ENCODE peak calls at places on chromosome 7, in seven cellular contexts. One of them, this sample, is unnamed. For H3K36me3, the result is how much of the 10 kb centered on the place peaks cover.

GRCh38 chr7:17528636-17529035 is 230.2 kb downstream of the AHR start:
- DNase-seq in CD8-positive, alpha-beta memory T cell: no peak
- DNase-seq in OCI-LY7: no peak
- DNase-seq in gastrocnemius medialis: no peak
- DNase-seq in prostate gland: no peak
- DNase-seq in neural progenitor cell: no peak
- DNase-seq in WERI-Rb-1: no peak
- DNase-seq in this sample: no peak

GRCh38 chr7:24756989-24757798 is at the start of gene GSDME:
- DNase-seq in WERI-Rb-1: peak
- DNase-seq in OCI-LY7: peak
- DNase-seq in gastrocnemius medialis: peak
- DNase-seq in CD8-positive, alpha-beta memory T cell: no peak
- DNase-seq in prostate gland: peak
- DNase-seq in neural progenitor cell: peak
- DNase-seq in this sample: peak

GRCh38 chr7:151061241-151062110 is 2.1 kb downstream of the SLC4A2 start:
- DNase-seq in neural progenitor cell: peak
- DNase-seq in gastrocnemius medialis: no peak
- DNase-seq in WERI-Rb-1: no peak
- DNase-seq in prostate gland: no peak
- DNase-seq in OCI-LY7: no peak
- DNase-seq in CD8-positive, alpha-beta memory T cell: no peak
- DNase-seq in this sample: no peak

GRCh38 chr7:127107601-127108007 is 145.1 kb downstream of the GRM8 start:
- DNase-seq in prostate gland: peak
- DNase-seq in neural progenitor cell: peak
- DNase-seq in OCI-LY7: peak
- DNase-seq in WERI-Rb-1: peak
- DNase-seq in gastrocnemius medialis: no peak
- DNase-seq in CD8-positive, alpha-beta memory T cell: no peak
- DNase-seq in this sample: peak

GRCh38 chr7:15462721-15463389 is 99.0 kb downstream of the AGMO start:
- DNase-seq in prostate gland: no peak
- DNase-seq in OCI-LY7: no peak
- DNase-seq in neural progenitor cell: no peak
- DNase-seq in WERI-Rb-1: no peak
- DNase-seq in gastrocnemius medialis: no peak
- DNase-seq in CD8-positive, alpha-beta memory T cell: no peak
- DNase-seq in this sample: no peak

GRCh38 chr7:88565401-88565800 is 194.1 kb upstream of the ZNF804B start:
- DNase-seq in OCI-LY7: no peak
- DNase-seq in prostate gland: no peak
- DNase-seq in gastrocnemius medialis: no peak
- DNase-seq in neural progenitor cell: no peak
- DNase-seq in WERI-Rb-1: no peak
- DNase-seq in CD8-positive, alpha-beta memory T cell: no peak
- DNase-seq in this sample: no peak

GRCh38 chr7:91357379-91357778 is 93.1 kb downstream of the FZD1 start:
- DNase-seq in CD8-positive, alpha-beta memory T cell: no peak
- DNase-seq in OCI-LY7: no peak
- DNase-seq in neural progenitor cell: no peak
- DNase-seq in gastrocnemius medialis: no peak
- DNase-seq in prostate gland: no peak
- DNase-seq in WERI-Rb-1: no peak
- DNase-seq in this sample: no peak

GRCh38 chr7:1710936-1711335 is 40.9 kb downstream of the ELFN1 start:
- DNase-seq in neural progenitor cell: no peak
- DNase-seq in WERI-Rb-1: no peak
- DNase-seq in prostate gland: no peak
- DNase-seq in gastrocnemius medialis: no peak
- DNase-seq in OCI-LY7: no peak
- DNase-seq in CD8-positive, alpha-beta memory T cell: no peak
- DNase-seq in this sample: no peak

GRCh38 chr7:2010551-2011265 is 222.0 kb downstream of the MAD1L1 start:
- DNase-seq in neural progenitor cell: no peak
- DNase-seq in prostate gland: no peak
- DNase-seq in CD8-positive, alpha-beta memory T cell: peak
- DNase-seq in OCI-LY7: no peak
- DNase-seq in WERI-Rb-1: no peak
- DNase-seq in gastrocnemius medialis: peak
- DNase-seq in this sample: no peak

GRCh38 chr7:105257338-105257737 is 131.4 kb downstream of the SRPK2 start:
- DNase-seq in OCI-LY7: peak
- DNase-seq in WERI-Rb-1: no peak
- DNase-seq in prostate gland: no peak
- DNase-seq in CD8-positive, alpha-beta memory T cell: no peak
- DNase-seq in gastrocnemius medialis: no peak
- DNase-seq in neural progenitor cell: no peak
- DNase-seq in this sample: no peak

GRCh38 chr7:155396661-155397060 is 61.3 kb upstream of the EN2 start:
- DNase-seq in prostate gland: no peak
- DNase-seq in neural progenitor cell: no peak
- DNase-seq in OCI-LY7: no peak
- DNase-seq in gastrocnemius medialis: no peak
- DNase-seq in WERI-Rb-1: no peak
- DNase-seq in CD8-positive, alpha-beta memory T cell: no peak
- DNase-seq in this sample: no peak

GRCh38 chr7:94276797-94277196 is 117.9 kb upstream of the COL1A2 start:
- DNase-seq in prostate gland: no peak
- DNase-seq in gastrocnemius medialis: no peak
- DNase-seq in OCI-LY7: peak
- DNase-seq in WERI-Rb-1: peak
- DNase-seq in neural progenitor cell: peak
- DNase-seq in CD8-positive, alpha-beta memory T cell: no peak
- DNase-seq in this sample: no peak

GRCh38 chr7:40656349-40656748 is 521.5 kb downstream of the SUGCT start:
- DNase-seq in WERI-Rb-1: no peak
- DNase-seq in OCI-LY7: no peak
- DNase-seq in prostate gland: no peak
- DNase-seq in neural progenitor cell: no peak
- DNase-seq in gastrocnemius medialis: no peak
- DNase-seq in CD8-positive, alpha-beta memory T cell: no peak
- DNase-seq in this sample: no peak

GRCh38 chr7:135277161-135277560 is 43.5 kb downstream of the STRA8 start:
- DNase-seq in WERI-Rb-1: no peak
- DNase-seq in OCI-LY7: no peak
- DNase-seq in CD8-positive, alpha-beta memory T cell: no peak
- DNase-seq in gastrocnemius medialis: no peak
- DNase-seq in neural progenitor cell: no peak
- DNase-seq in prostate gland: no peak
- DNase-seq in this sample: no peak

GRCh38 chr7:75531359-75531821 is 39.3 kb downstream of the SPDYE5 start:
- DNase-seq in WERI-Rb-1: peak
- DNase-seq in OCI-LY7: no peak
- DNase-seq in CD8-positive, alpha-beta memory T cell: no peak
- DNase-seq in neural progenitor cell: peak
- DNase-seq in prostate gland: no peak
- DNase-seq in gastrocnemius medialis: peak
- DNase-seq in this sample: no peak

DNA sequence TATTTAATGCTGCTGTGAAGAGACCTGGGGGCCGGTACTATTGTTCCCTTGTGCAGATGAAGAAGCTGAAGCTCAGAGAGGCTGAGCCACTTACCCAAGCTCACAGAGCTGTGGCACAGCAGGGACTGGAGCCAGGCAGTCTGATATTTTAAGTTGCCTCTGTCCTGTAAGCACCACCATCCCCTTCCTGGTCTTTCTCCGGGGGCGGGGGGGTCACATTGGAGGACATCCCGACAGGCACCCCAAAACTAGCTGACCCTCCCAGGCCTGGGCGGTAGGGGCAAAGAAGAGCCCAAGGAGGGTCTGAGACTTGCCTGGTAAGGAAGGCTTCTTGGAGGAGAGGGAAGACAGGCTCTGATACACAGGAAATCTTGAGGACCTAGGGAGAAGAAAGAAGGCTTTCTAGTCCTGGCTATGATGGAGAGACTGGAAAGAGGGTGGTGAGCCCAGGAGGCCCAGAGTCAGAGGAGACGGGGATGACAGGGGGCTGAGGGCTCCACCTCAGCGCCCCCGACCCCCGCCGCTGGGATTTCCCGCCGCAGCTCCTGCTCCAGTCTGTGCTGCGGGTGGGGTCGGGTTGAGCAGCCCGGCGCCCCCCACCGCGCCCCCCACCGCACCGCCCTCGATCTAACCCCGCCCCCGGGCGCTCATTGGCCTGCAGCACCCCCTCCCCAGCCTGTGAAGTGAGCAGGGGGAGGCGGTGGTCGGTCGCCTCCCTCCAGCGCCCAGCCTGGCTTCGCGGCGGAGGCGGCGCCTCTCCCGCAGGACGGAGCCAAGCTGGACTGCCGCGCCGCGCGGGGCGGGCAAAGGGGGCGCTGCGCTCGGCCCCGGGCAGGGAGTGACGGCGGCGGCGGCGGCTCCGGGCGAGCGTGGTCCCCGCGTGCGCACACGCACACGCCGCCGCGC is at the start of gene ADCYAP1R1:
- DNase-seq in CD8-positive, alpha-beta memory T cell: no peak
- DNase-seq in gastrocnemius medialis: no peak
- DNase-seq in neural progenitor cell: peak
- DNase-seq in OCI-LY7: no peak
- DNase-seq in WERI-Rb-1: peak
- DNase-seq in prostate gland: no peak
- DNase-seq in this sample: no peak
- H3K4me3 ChIP-seq in CD8-positive, alpha-beta memory T cell: no peak
- H3K4me3 ChIP-seq in gastrocnemius medialis: peak
- H3K4me3 ChIP-seq in neural progenitor cell: peak
- H3K4me3 ChIP-seq in OCI-LY7: no peak
- H3K4me3 ChIP-seq in WERI-Rb-1: peak
- H3K4me3 ChIP-seq in prostate gland: peak
- H3K4me3 ChIP-seq in this sample: no peak

GRCh38 chr7:95863-96260 is 96.5 kb upstream of the FAM20C start:
- DNase-seq in neural progenitor cell: no peak
- DNase-seq in CD8-positive, alpha-beta memory T cell: no peak
- DNase-seq in OCI-LY7: no peak
- DNase-seq in WERI-Rb-1: no peak
- DNase-seq in prostate gland: no peak
- DNase-seq in gastrocnemius medialis: no peak
- DNase-seq in this sample: no peak
- H3K27ac ChIP-seq in neural progenitor cell: no peak
- H3K27ac ChIP-seq in CD8-positive, alpha-beta memory T cell: no peak
- H3K27ac ChIP-seq in OCI-LY7: no peak
- H3K27ac ChIP-seq in WERI-Rb-1: no peak
- H3K27ac ChIP-seq in prostate gland: no peak
- H3K27ac ChIP-seq in gastrocnemius medialis: no peak
- H3K27ac ChIP-seq in this sample: no peak

DNA sequence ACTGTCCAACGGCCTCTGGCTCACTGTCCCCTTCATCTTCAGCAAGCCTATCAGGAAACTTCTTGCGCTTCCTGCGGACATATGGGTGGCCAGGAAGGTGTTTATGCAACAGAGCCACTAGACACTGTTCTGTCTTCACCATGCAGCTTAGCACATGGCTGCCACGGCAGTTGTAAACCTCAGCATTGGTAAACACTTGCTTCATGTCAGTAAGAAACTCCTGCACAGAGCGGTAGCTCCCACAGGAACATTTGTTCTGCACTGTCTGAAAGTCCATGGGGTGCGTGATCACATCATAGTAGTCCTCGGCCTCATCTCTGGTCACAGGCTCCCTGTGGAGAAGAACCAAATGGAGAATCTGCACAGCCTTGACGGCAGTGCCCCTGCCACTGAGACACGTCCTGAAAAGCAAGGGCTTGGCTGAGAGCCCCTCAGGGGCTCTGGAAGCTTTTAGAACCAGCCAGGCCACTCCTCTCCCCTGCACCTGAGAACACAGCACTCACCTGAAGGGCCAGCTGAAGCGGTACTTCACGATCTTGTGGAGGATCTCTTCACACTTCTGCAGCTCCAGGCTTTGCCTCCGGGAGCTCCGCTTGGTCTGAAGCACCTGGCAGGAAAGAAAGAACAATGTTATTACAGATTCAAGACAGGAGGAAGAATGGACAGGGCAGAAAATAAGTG is 8.8 kb downstream of the FZD9 start:
- DNase-seq in OCI-LY7: no peak
- DNase-seq in prostate gland: no peak
- DNase-seq in neural progenitor cell: no peak
- DNase-seq in gastrocnemius medialis: no peak
- DNase-seq in CD8-positive, alpha-beta memory T cell: no peak
- DNase-seq in WERI-Rb-1: no peak
- DNase-seq in this sample: no peak
- H3K36me3 ChIP-seq in OCI-LY7: half or more
- H3K36me3 ChIP-seq in prostate gland: under half
- H3K36me3 ChIP-seq in neural progenitor cell: under half
- H3K36me3 ChIP-seq in gastrocnemius medialis: half or more
- H3K36me3 ChIP-seq in CD8-positive, alpha-beta memory T cell: half or more
- H3K36me3 ChIP-seq in WERI-Rb-1: half or more
- H3K36me3 ChIP-seq in this sample: under half

GRCh38 chr7:101507791-101508252 is 121.3 kb downstream of the MYL10 start:
- DNase-seq in prostate gland: peak
- DNase-seq in gastrocnemius medialis: no peak
- DNase-seq in neural progenitor cell: peak
- DNase-seq in WERI-Rb-1: peak
- DNase-seq in CD8-positive, alpha-beta memory T cell: no peak
- DNase-seq in OCI-LY7: peak
- DNase-seq in this sample: peak
- H3K4me3 ChIP-seq in prostate gland: no peak
- H3K4me3 ChIP-seq in gastrocnemius medialis: no peak
- H3K4me3 ChIP-seq in neural progenitor cell: no peak
- H3K4me3 ChIP-seq in WERI-Rb-1: peak
- H3K4me3 ChIP-seq in CD8-positive, alpha-beta memory T cell: no peak
- H3K4me3 ChIP-seq in OCI-LY7: peak
- H3K4me3 ChIP-seq in this sample: no peak

GRCh38 chr7:116802144-116802747 is 60.1 kb upstream of the CAPZA2 start:
- DNase-seq in prostate gland: peak
- DNase-seq in OCI-LY7: no peak
- DNase-seq in CD8-positive, alpha-beta memory T cell: no peak
- DNase-seq in gastrocnemius medialis: no peak
- DNase-seq in neural progenitor cell: peak
- DNase-seq in WERI-Rb-1: no peak
- DNase-seq in this sample: no peak

GRCh38 chr7:116801092-116801710 is 61.2 kb upstream of the CAPZA2 start:
- DNase-seq in WERI-Rb-1: no peak
- DNase-seq in gastrocnemius medialis: no peak
- DNase-seq in prostate gland: no peak
- DNase-seq in OCI-LY7: no peak
- DNase-seq in CD8-positive, alpha-beta memory T cell: no peak
- DNase-seq in neural progenitor cell: no peak
- DNase-seq in this sample: no peak

GRCh38 chr7:116800594-116800993 is 61.8 kb upstream of the CAPZA2 start:
- DNase-seq in gastrocnemius medialis: peak
- DNase-seq in CD8-positive, alpha-beta memory T cell: no peak
- DNase-seq in WERI-Rb-1: no peak
- DNase-seq in OCI-LY7: no peak
- DNase-seq in prostate gland: no peak
- DNase-seq in neural progenitor cell: no peak
- DNase-seq in this sample: no peak

GRCh38 chr7:116804459-116804858 is 57.9 kb upstream of the CAPZA2 start:
- DNase-seq in neural progenitor cell: no peak
- DNase-seq in OCI-LY7: no peak
- DNase-seq in gastrocnemius medialis: no peak
- DNase-seq in WERI-Rb-1: no peak
- DNase-seq in prostate gland: no peak
- DNase-seq in CD8-positive, alpha-beta memory T cell: no peak
- DNase-seq in this sample: no peak

GRCh38 chr7:116802784-116803183 is 59.6 kb upstream of the CAPZA2 start:
- DNase-seq in OCI-LY7: peak
- DNase-seq in CD8-positive, alpha-beta memory T cell: no peak
- DNase-seq in prostate gland: no peak
- DNase-seq in gastrocnemius medialis: peak
- DNase-seq in neural progenitor cell: peak
- DNase-seq in WERI-Rb-1: peak
- DNase-seq in this sample: peak
- H3K27ac ChIP-seq in OCI-LY7: no peak
- H3K27ac ChIP-seq in CD8-positive, alpha-beta memory T cell: no peak
- H3K27ac ChIP-seq in prostate gland: peak
- H3K27ac ChIP-seq in gastrocnemius medialis: peak
- H3K27ac ChIP-seq in neural progenitor cell: peak
- H3K27ac ChIP-seq in WERI-Rb-1: no peak
- H3K27ac ChIP-seq in this sample: no peak

This sample was measured in body of pancreas.